ENCODE peak calls at places on chromosomes 3 and 15, in nine cellular contexts. One of them, this sample, is unnamed.

GRCh38 chr15:86735244-86736040 is 655.8 kb downstream of the AGBL1 start:
- DNase-seq in NCI-H69: peak
- DNase-seq in NCI-H510A treated with DMSO at 0.1 percent for 48 hours: peak
- DNase-seq in mesenteric fat pad: no peak
- DNase-seq in ureter: no peak
- DNase-seq in T-helper 1 cell: no peak
- DNase-seq in fibroblast of lung: no peak
- DNase-seq in heart left ventricle: no peak
- DNase-seq in NCI-H2029 treated with DMSO at 0.1 percent for 48 hours: no peak
- DNase-seq in this sample: no peak

GRCh38 chr3:182388506-182388905 is 404.8 kb upstream of the ATP11B start:
- DNase-seq in NCI-H69: no peak
- DNase-seq in NCI-H510A treated with DMSO at 0.1 percent for 48 hours: no peak
- DNase-seq in mesenteric fat pad: no peak
- DNase-seq in ureter: no peak
- DNase-seq in T-helper 1 cell: no peak
- DNase-seq in fibroblast of lung: no peak
- DNase-seq in heart left ventricle: no peak
- DNase-seq in NCI-H2029 treated with DMSO at 0.1 percent for 48 hours: no peak
- DNase-seq in this sample: no peak

GRCh38 chr3:72273615-72274014 is 488.7 kb upstream of the PROK2 start:
- DNase-seq in NCI-H69: peak
- DNase-seq in NCI-H510A treated with DMSO at 0.1 percent for 48 hours: no peak
- DNase-seq in mesenteric fat pad: no peak
- DNase-seq in ureter: no peak
- DNase-seq in T-helper 1 cell: no peak
- DNase-seq in fibroblast of lung: peak
- DNase-seq in heart left ventricle: no peak
- DNase-seq in NCI-H2029 treated with DMSO at 0.1 percent for 48 hours: no peak
- DNase-seq in this sample: no peak

GRCh38 chr3:2645001-2645400 is 465.2 kb downstream of the IL5RA start:
- DNase-seq in NCI-H69: no peak
- DNase-seq in NCI-H510A treated with DMSO at 0.1 percent for 48 hours: no peak
- DNase-seq in mesenteric fat pad: no peak
- DNase-seq in ureter: no peak
- DNase-seq in T-helper 1 cell: no peak
- DNase-seq in fibroblast of lung: no peak
- DNase-seq in heart left ventricle: no peak
- DNase-seq in NCI-H2029 treated with DMSO at 0.1 percent for 48 hours: no peak
- DNase-seq in this sample: no peak

GRCh38 chr15:92930776-92931175 is 30.7 kb downstream of the CHD2 start:
- DNase-seq in NCI-H69: no peak
- DNase-seq in NCI-H510A treated with DMSO at 0.1 percent for 48 hours: no peak
- DNase-seq in mesenteric fat pad: no peak
- DNase-seq in ureter: no peak
- DNase-seq in T-helper 1 cell: no peak
- DNase-seq in fibroblast of lung: peak
- DNase-seq in heart left ventricle: no peak
- DNase-seq in NCI-H2029 treated with DMSO at 0.1 percent for 48 hours: no peak
- DNase-seq in this sample: no peak

GRCh38 chr15:50241684-50242450 is 23.7 kb downstream of the HDC start:
- DNase-seq in NCI-H69: peak
- DNase-seq in NCI-H510A treated with DMSO at 0.1 percent for 48 hours: no peak
- DNase-seq in mesenteric fat pad: no peak
- DNase-seq in ureter: no peak
- DNase-seq in T-helper 1 cell: no peak
- DNase-seq in fibroblast of lung: peak
- DNase-seq in heart left ventricle: no peak
- DNase-seq in NCI-H2029 treated with DMSO at 0.1 percent for 48 hours: no peak
- DNase-seq in this sample: no peak

GRCh38 chr15:51775967-51776816 is 24.8 kb downstream of the TMOD2 start:
- DNase-seq in NCI-H69: peak
- DNase-seq in NCI-H510A treated with DMSO at 0.1 percent for 48 hours: peak
- DNase-seq in mesenteric fat pad: no peak
- DNase-seq in ureter: peak
- DNase-seq in T-helper 1 cell: no peak
- DNase-seq in fibroblast of lung: peak
- DNase-seq in heart left ventricle: no peak
- DNase-seq in NCI-H2029 treated with DMSO at 0.1 percent for 48 hours: peak
- DNase-seq in this sample: no peak

GRCh38 chr3:177195242-177195940 is 1.9 kb downstream of the TBL1XR1 start:
- DNase-seq in NCI-H69: peak
- DNase-seq in NCI-H510A treated with DMSO at 0.1 percent for 48 hours: peak
- DNase-seq in mesenteric fat pad: no peak
- DNase-seq in ureter: no peak
- DNase-seq in T-helper 1 cell: no peak
- DNase-seq in fibroblast of lung: no peak
- DNase-seq in heart left ventricle: no peak
- DNase-seq in NCI-H2029 treated with DMSO at 0.1 percent for 48 hours: peak
- DNase-seq in this sample: no peak

GRCh38 chr3:115830764-115831395 is 207.6 kb downstream of the GAP43 start:
- DNase-seq in NCI-H69: no peak
- DNase-seq in NCI-H510A treated with DMSO at 0.1 percent for 48 hours: no peak
- DNase-seq in mesenteric fat pad: no peak
- DNase-seq in ureter: no peak
- DNase-seq in T-helper 1 cell: no peak
- DNase-seq in fibroblast of lung: no peak
- DNase-seq in heart left ventricle: no peak
- DNase-seq in NCI-H2029 treated with DMSO at 0.1 percent for 48 hours: no peak
- DNase-seq in this sample: no peak

GRCh38 chr3:20552605-20553275 is 366.7 kb upstream of the SGO1 start:
- DNase-seq in NCI-H69: no peak
- DNase-seq in NCI-H510A treated with DMSO at 0.1 percent for 48 hours: no peak
- DNase-seq in mesenteric fat pad: no peak
- DNase-seq in ureter: no peak
- DNase-seq in T-helper 1 cell: no peak
- DNase-seq in fibroblast of lung: no peak
- DNase-seq in heart left ventricle: peak
- DNase-seq in NCI-H2029 treated with DMSO at 0.1 percent for 48 hours: no peak
- DNase-seq in this sample: no peak

GRCh38 chr15:43775411-43775965 is 1.3 kb downstream of the ELL3 start:
- DNase-seq in NCI-H69: peak
- DNase-seq in NCI-H510A treated with DMSO at 0.1 percent for 48 hours: peak
- DNase-seq in mesenteric fat pad: no peak
- DNase-seq in ureter: no peak
- DNase-seq in T-helper 1 cell: no peak
- DNase-seq in fibroblast of lung: peak
- DNase-seq in heart left ventricle: no peak
- DNase-seq in NCI-H2029 treated with DMSO at 0.1 percent for 48 hours: peak
- DNase-seq in this sample: no peak

GRCh38 chr3:197599089-197599765 is 43.5 kb upstream of the BDH1 start:
- DNase-seq in NCI-H69: no peak
- DNase-seq in NCI-H510A treated with DMSO at 0.1 percent for 48 hours: no peak
- DNase-seq in mesenteric fat pad: no peak
- DNase-seq in ureter: peak
- DNase-seq in T-helper 1 cell: peak
- DNase-seq in fibroblast of lung: peak
- DNase-seq in heart left ventricle: peak
- DNase-seq in NCI-H2029 treated with DMSO at 0.1 percent for 48 hours: no peak
- DNase-seq in this sample: peak

GRCh38 chr15:76346666-76347506 is 10.3 kb downstream of the ISL2 start:
- DNase-seq in NCI-H69: peak
- DNase-seq in NCI-H510A treated with DMSO at 0.1 percent for 48 hours: no peak
- DNase-seq in mesenteric fat pad: no peak
- DNase-seq in ureter: peak
- DNase-seq in T-helper 1 cell: no peak
- DNase-seq in fibroblast of lung: peak
- DNase-seq in heart left ventricle: no peak
- DNase-seq in NCI-H2029 treated with DMSO at 0.1 percent for 48 hours: no peak
- DNase-seq in this sample: no peak

GRCh38 chr3:188788621-188789081 is 383.1 kb upstream of the TPRG1 start:
- DNase-seq in NCI-H69: no peak
- DNase-seq in NCI-H510A treated with DMSO at 0.1 percent for 48 hours: no peak
- DNase-seq in mesenteric fat pad: no peak
- DNase-seq in ureter: no peak
- DNase-seq in T-helper 1 cell: no peak
- DNase-seq in fibroblast of lung: peak
- DNase-seq in heart left ventricle: no peak
- DNase-seq in NCI-H2029 treated with DMSO at 0.1 percent for 48 hours: no peak
- DNase-seq in this sample: peak

GRCh38 chr3:127612966-127613365 is 14.8 kb downstream of the MCM2 start:
- DNase-seq in NCI-H69: no peak
- DNase-seq in NCI-H510A treated with DMSO at 0.1 percent for 48 hours: no peak
- DNase-seq in mesenteric fat pad: no peak
- DNase-seq in ureter: no peak
- DNase-seq in T-helper 1 cell: no peak
- DNase-seq in fibroblast of lung: no peak
- DNase-seq in heart left ventricle: no peak
- DNase-seq in NCI-H2029 treated with DMSO at 0.1 percent for 48 hours: peak
- DNase-seq in this sample: no peak

GRCh38 chr3:100696161-100696560 is 13.1 kb upstream of the TFG start:
- DNase-seq in NCI-H69: no peak
- DNase-seq in NCI-H510A treated with DMSO at 0.1 percent for 48 hours: no peak
- DNase-seq in mesenteric fat pad: no peak
- DNase-seq in ureter: no peak
- DNase-seq in T-helper 1 cell: no peak
- DNase-seq in fibroblast of lung: no peak
- DNase-seq in heart left ventricle: no peak
- DNase-seq in NCI-H2029 treated with DMSO at 0.1 percent for 48 hours: no peak
- DNase-seq in this sample: no peak

GRCh38 chr3:27568393-27568792 is 84.2 kb upstream of the SLC4A7 start:
- DNase-seq in NCI-H69: peak
- DNase-seq in NCI-H510A treated with DMSO at 0.1 percent for 48 hours: no peak
- DNase-seq in mesenteric fat pad: no peak
- DNase-seq in ureter: peak
- DNase-seq in T-helper 1 cell: no peak
- DNase-seq in fibroblast of lung: peak
- DNase-seq in heart left ventricle: peak
- DNase-seq in NCI-H2029 treated with DMSO at 0.1 percent for 48 hours: no peak
- DNase-seq in this sample: peak

GRCh38 chr3:49638445-49638844 is 35.7 kb upstream of the APEH start:
- DNase-seq in NCI-H69: no peak
- DNase-seq in NCI-H510A treated with DMSO at 0.1 percent for 48 hours: no peak
- DNase-seq in mesenteric fat pad: no peak
- DNase-seq in ureter: no peak
- DNase-seq in T-helper 1 cell: no peak
- DNase-seq in fibroblast of lung: peak
- DNase-seq in heart left ventricle: peak
- DNase-seq in NCI-H2029 treated with DMSO at 0.1 percent for 48 hours: no peak
- DNase-seq in this sample: peak

GRCh38 chr15:72781621-72782020 is 1.9 kb downstream of the ADPGK start:
- DNase-seq in NCI-H69: no peak
- DNase-seq in NCI-H510A treated with DMSO at 0.1 percent for 48 hours: no peak
- DNase-seq in mesenteric fat pad: no peak
- DNase-seq in ureter: no peak
- DNase-seq in T-helper 1 cell: no peak
- DNase-seq in fibroblast of lung: no peak
- DNase-seq in heart left ventricle: no peak
- DNase-seq in NCI-H2029 treated with DMSO at 0.1 percent for 48 hours: no peak
- DNase-seq in this sample: no peak

GRCh38 chr3:142963266-142964149 is at the start of gene PAQR9:
- DNase-seq in NCI-H69: peak
- DNase-seq in NCI-H510A treated with DMSO at 0.1 percent for 48 hours: peak
- DNase-seq in mesenteric fat pad: no peak
- DNase-seq in ureter: no peak
- DNase-seq in T-helper 1 cell: no peak
- DNase-seq in fibroblast of lung: no peak
- DNase-seq in heart left ventricle: peak
- DNase-seq in NCI-H2029 treated with DMSO at 0.1 percent for 48 hours: no peak
- DNase-seq in this sample: peak

GRCh38 chr15:65578904-65579728 is 31.8 kb downstream of the INTS14 start:
- DNase-seq in NCI-H69: no peak
- DNase-seq in NCI-H510A treated with DMSO at 0.1 percent for 48 hours: no peak
- DNase-seq in mesenteric fat pad: no peak
- DNase-seq in ureter: no peak
- DNase-seq in T-helper 1 cell: no peak
- DNase-seq in fibroblast of lung: no peak
- DNase-seq in heart left ventricle: no peak
- DNase-seq in NCI-H2029 treated with DMSO at 0.1 percent for 48 hours: no peak
- DNase-seq in this sample: no peak

GRCh38 chr3:12798559-12799179 is 2.2 kb downstream of the CAND2 start:
- DNase-seq in NCI-H69: no peak
- DNase-seq in NCI-H510A treated with DMSO at 0.1 percent for 48 hours: no peak
- DNase-seq in mesenteric fat pad: peak
- DNase-seq in ureter: no peak
- DNase-seq in T-helper 1 cell: no peak
- DNase-seq in fibroblast of lung: no peak
- DNase-seq in heart left ventricle: no peak
- DNase-seq in NCI-H2029 treated with DMSO at 0.1 percent for 48 hours: no peak
- DNase-seq in this sample: peak

GRCh38 chr3:129596194-129597086 is 10.0 kb downstream of the PLXND1 start:
- DNase-seq in NCI-H69: peak
- DNase-seq in NCI-H510A treated with DMSO at 0.1 percent for 48 hours: peak
- DNase-seq in mesenteric fat pad: no peak
- DNase-seq in ureter: peak
- DNase-seq in T-helper 1 cell: no peak
- DNase-seq in fibroblast of lung: peak
- DNase-seq in heart left ventricle: peak
- DNase-seq in NCI-H2029 treated with DMSO at 0.1 percent for 48 hours: no peak
- DNase-seq in this sample: peak

GRCh38 chr3:13002398-13003124 is 70.7 kb downstream of the IQSEC1 start:
- DNase-seq in NCI-H69: peak
- DNase-seq in NCI-H510A treated with DMSO at 0.1 percent for 48 hours: no peak
- DNase-seq in mesenteric fat pad: no peak
- DNase-seq in ureter: no peak
- DNase-seq in T-helper 1 cell: no peak
- DNase-seq in fibroblast of lung: no peak
- DNase-seq in heart left ventricle: no peak
- DNase-seq in NCI-H2029 treated with DMSO at 0.1 percent for 48 hours: no peak
- DNase-seq in this sample: no peak

GRCh38 chr3:161700998-161701397 is 204.4 kb downstream of the OTOL1 start:
- DNase-seq in NCI-H69: peak
- DNase-seq in NCI-H510A treated with DMSO at 0.1 percent for 48 hours: peak
- DNase-seq in mesenteric fat pad: no peak
- DNase-seq in ureter: no peak
- DNase-seq in T-helper 1 cell: no peak
- DNase-seq in fibroblast of lung: no peak
- DNase-seq in heart left ventricle: peak
- DNase-seq in NCI-H2029 treated with DMSO at 0.1 percent for 48 hours: no peak
- DNase-seq in this sample: no peak

GRCh38 chr15:64975390-64975789 is 14.3 kb downstream of the SPG21 start:
- DNase-seq in NCI-H69: no peak
- DNase-seq in NCI-H510A treated with DMSO at 0.1 percent for 48 hours: no peak
- DNase-seq in mesenteric fat pad: no peak
- DNase-seq in ureter: no peak
- DNase-seq in T-helper 1 cell: no peak
- DNase-seq in fibroblast of lung: no peak
- DNase-seq in heart left ventricle: no peak
- DNase-seq in NCI-H2029 treated with DMSO at 0.1 percent for 48 hours: no peak
- DNase-seq in this sample: no peak